ENCODE peak calls at places on chromosomes 5 and 9, in nine cellular contexts. K is cardiac muscle cell; N is thoracic aorta; V is aorta; S is effector memory CD4-positive, alpha-beta T cell; M is Caco-2; I is spleen; G is naive thymus-derived CD4-positive, alpha-beta T cell; L is adipocyte. O is an unnamed sample.

GRCh38 chr9:106962615-106963363 is 99.8 kb downstream of the ZNF462 start:
- DNase-seq in K (peak; percentile 75), N (no peak), V (no peak), S (no peak), M (no peak), I (no peak), G (no peak), L (peak; percentile 66), O (peak; percentile 45)

GRCh38 chr5:86596476-86596875 is 21.3 kb upstream of the COX7C start:
- DNase-seq in K (no peak), N (no peak), V (no peak), S (no peak), M (no peak), I (no peak), G (no peak), L (no peak), O (peak; percentile 21)

GRCh38 chr5:80959768-80960442 is at the start of gene RASGRF2:
- DNase-seq in K (peak; percentile 24), N (no peak), V (no peak), S (peak; percentile 18), M (peak; percentile 80), I (peak; percentile 76), G (peak; percentile 20), L (peak; percentile 64), O (no peak)

GRCh38 chr5:2755811-2756210 is 4.3 kb upstream of the IRX2 start:
- DNase-seq in K (no peak), N (no peak), V (no peak), S (no peak), M (no peak), I (no peak), G (no peak), L (no peak), O (no peak)

GRCh38 chr9:76703270-76703669 is 61.0 kb upstream of the PCA3 start:
- DNase-seq in K (peak; percentile 66), N (no peak), V (peak; percentile 53), S (no peak), M (no peak), I (peak; percentile 76), G (no peak), L (no peak), O (no peak)

GRCh38 chr9:76576344-76576743 is 117.4 kb downstream of the GCNT1 start:
- DNase-seq in K (peak; percentile 90), N (no peak), V (peak; percentile 66), S (peak; percentile 11), M (no peak), I (no peak), G (no peak), L (peak; percentile 76), O (peak; percentile 48)

GRCh38 chr9:93007529-93008058 is 50.9 kb upstream of the SUSD3 start:
- DNase-seq in K (no peak), N (no peak), V (no peak), S (no peak), M (no peak), I (no peak), G (no peak), L (no peak), O (no peak)

GRCh38 chr9:98521141-98521540 is 187.6 kb downstream of the GABBR2 start:
- DNase-seq in K (peak; percentile 56), N (no peak), V (no peak), S (no peak), M (no peak), I (no peak), G (no peak), L (no peak), O (peak; percentile 73)

GRCh38 chr9:133709716-133710571 is 28.2 kb downstream of the SARDH start:
- DNase-seq in K (no peak), N (no peak), V (peak; percentile 27), S (no peak), M (no peak), I (peak; percentile 76), G (no peak), L (no peak), O (no peak)

GRCh38 chr9:91746357-91746756 is 203.7 kb downstream of the ROR2 start:
- DNase-seq in K (no peak), N (no peak), V (no peak), S (no peak), M (no peak), I (no peak), G (no peak), L (no peak), O (no peak)

GRCh38 chr9:106051573-106051972 is 357.2 kb downstream of the TMEM38B start:
- DNase-seq in K (no peak), N (no peak), V (no peak), S (no peak), M (no peak), I (no peak), G (no peak), L (no peak), O (no peak)

GRCh38 chr5:160311491-160312138 is 749 bp downstream of the CCNJL start:
- DNase-seq in K (peak; percentile 13), N (no peak), V (peak; percentile 48), S (no peak), M (peak; percentile 45), I (peak; percentile 89), G (no peak), L (peak; percentile 64), O (no peak)

GRCh38 chr9:138077898-138078540 is 200.4 kb downstream of the CACNA1B start:
- DNase-seq in K (no peak), N (no peak), V (no peak), S (no peak), M (no peak), I (peak; percentile 36), G (no peak), L (no peak), O (no peak)

GRCh38 chr5:143063175-143063970 is 293.2 kb downstream of the ARHGAP26 start:
- DNase-seq in K (peak; percentile 76), N (no peak), V (peak; percentile 84), S (no peak), M (no peak), I (no peak), G (no peak), L (no peak), O (no peak)

GRCh38 chr9:114953016-114953415 is 22.6 kb upstream of the TNFSF8 start:
- DNase-seq in K (no peak), N (no peak), V (no peak), S (no peak), M (no peak), I (no peak), G (no peak), L (no peak), O (no peak)

GRCh38 chr5:124960266-124960665 is 213.8 kb upstream of the ZNF608 start:
- DNase-seq in K (no peak), N (no peak), V (no peak), S (no peak), M (no peak), I (no peak), G (no peak), L (no peak), O (no peak)

GRCh38 chr5:177328545-177329231 is 17.0 kb upstream of the MXD3 start:
- DNase-seq in K (no peak), N (no peak), V (no peak), S (no peak), M (no peak), I (no peak), G (no peak), L (no peak), O (no peak)
- H3K36me3 ChIP-seq in K (peaks cover 17% of the 10 kb centered on the region), N (peaks cover 32% of the 10 kb centered on the region), V (no peaks in the 10 kb centered on the region), S (peaks cover 32% of the 10 kb centered on the region), M (no peaks in the 10 kb centered on the region), I (peaks cover 43% of the 10 kb centered on the region), G (no peaks in the 10 kb centered on the region), L (peaks cover 39% of the 10 kb centered on the region), O (peaks cover 20% of the 10 kb centered on the region)

GRCh38 chr5:96733771-96734498 is 71.8 kb downstream of the CAST start:
- DNase-seq in K (no peak), N (no peak), V (no peak), S (no peak), M (peak; percentile 82), I (no peak), G (no peak), L (no peak), O (peak; percentile 100)
- H3K36me3 ChIP-seq in K (peaks cover 22% of the 10 kb centered on the region), N (peaks cover 29% of the 10 kb centered on the region), V (no peaks in the 10 kb centered on the region), S (peaks cover 35% of the 10 kb centered on the region), M (peaks cover 5% of the 10 kb centered on the region), I (peaks cover 39% of the 10 kb centered on the region), G (peaks cover 16% of the 10 kb centered on the region), L (peaks cover 69% of the 10 kb centered on the region), O (peaks cover 10% of the 10 kb centered on the region)

DNA sequence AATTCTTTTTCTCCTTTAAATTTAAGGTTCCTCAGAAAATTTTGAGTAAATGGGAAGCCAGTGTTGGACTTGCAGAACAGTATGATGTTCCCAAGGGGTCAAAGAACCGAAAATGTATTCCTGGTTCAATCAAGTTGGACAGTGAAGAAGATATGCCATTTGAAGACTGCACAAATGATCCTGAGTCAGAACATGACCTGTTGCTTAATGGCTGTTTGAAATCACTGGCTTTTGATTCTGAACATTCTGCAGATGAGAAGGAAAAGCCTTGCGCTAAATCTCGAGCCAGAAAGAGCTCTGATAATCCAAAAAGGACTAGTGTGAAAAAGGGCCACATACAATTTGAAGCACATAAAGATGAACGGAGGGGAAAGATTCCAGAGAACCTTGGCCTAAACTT is 76.0 kb downstream of the NSD1 start:
- DNase-seq in K (no peak), N (no peak), V (no peak), S (no peak), M (no peak), I (no peak), G (no peak), L (no peak), O (no peak)
- H3K36me3 ChIP-seq in K (peaks cover 35% of the 10 kb centered on the region), N (peaks cover 29% of the 10 kb centered on the region), V (peaks cover 9% of the 10 kb centered on the region), S (peaks cover 43% of the 10 kb centered on the region), M (peaks cover 2% of the 10 kb centered on the region), I (peaks cover 74% of the 10 kb centered on the region), G (peaks cover 4% of the 10 kb centered on the region), L (peaks cover 37% of the 10 kb centered on the region), O (peaks cover 2% of the 10 kb centered on the region)

GRCh38 chr9:33349743-33350142 is 52.6 kb downstream of the AQP7 start:
- DNase-seq in K (no peak), N (no peak), V (no peak), S (no peak), M (no peak), I (no peak), G (no peak), L (peak; percentile 30), O (peak; percentile 5)

GRCh38 chr9:33346564-33346963 is 55.8 kb downstream of the AQP7 start:
- DNase-seq in K (peak; percentile 19), N (no peak), V (no peak), S (no peak), M (no peak), I (no peak), G (no peak), L (no peak), O (no peak)

GRCh38 chr9:33351547-33351946 is 50.8 kb downstream of the AQP7 start:
- DNase-seq in K (no peak), N (no peak), V (no peak), S (no peak), M (no peak), I (no peak), G (no peak), L (no peak), O (peak; percentile 25)

GRCh38 chr9:33350310-33350709 is 52.1 kb downstream of the AQP7 start:
- DNase-seq in K (peak; percentile 61), N (no peak), V (no peak), S (no peak), M (no peak), I (no peak), G (no peak), L (peak; percentile 92), O (peak; percentile 82)

DNA sequence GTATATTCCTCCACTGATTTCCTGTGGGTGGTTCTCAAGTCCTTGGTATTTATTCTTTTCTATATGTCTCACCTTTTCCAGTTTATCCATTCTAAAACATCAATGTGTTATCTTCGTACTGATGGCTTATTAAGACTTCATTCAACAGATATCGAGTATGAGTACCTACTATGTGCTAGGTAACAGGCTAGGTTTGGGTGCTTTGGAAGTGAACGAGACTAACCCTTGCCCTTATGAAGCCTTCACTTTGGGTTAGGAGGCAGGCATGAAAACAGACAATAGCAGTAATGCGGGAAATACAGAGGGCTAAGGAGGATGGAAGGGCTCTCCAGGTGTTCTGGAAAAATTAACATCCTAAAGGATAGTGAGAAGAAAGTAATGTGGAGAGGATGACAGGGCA is 53.4 kb downstream of the AQP7 start:
- DNase-seq in K (no peak), N (no peak), V (no peak), S (no peak), M (no peak), I (no peak), G (no peak), L (no peak), O (no peak)
- H3K36me3 ChIP-seq in K (peaks cover 39% of the 10 kb centered on the region), N (peaks cover 32% of the 10 kb centered on the region), V (peaks cover 5% of the 10 kb centered on the region), S (peaks cover 35% of the 10 kb centered on the region), M (peaks cover 2% of the 10 kb centered on the region), I (peaks cover 63% of the 10 kb centered on the region), G (peaks cover 29% of the 10 kb centered on the region), L (peaks cover 62% of the 10 kb centered on the region), O (peaks cover 13% of the 10 kb centered on the region)

O was measured in bronchial epithelial cell.